ENCODE peak calls at places on chromosomes 13 and 19, in seven cellular contexts. N is putamen; Q is WERI-Rb-1; O is glutamatergic neuron; F is activated T-helper 2 cell treated with anti-CD3 and anti-CD28 coated beads, Interferon-gamma antibody, Interleukin-2, Interleukin-4, amounts not matched to agents 10 μg/mL and 5 μg/mL and 100 μg/mL, durations not matched to agents 14 hours and 24 hours and 36 hours; G is activated T-helper 9 cell treated with anti-CD3 and anti-CD28 coated beads, Interleukin-2, amount 50 U/mL, for 16 hours; U is left colon. Y is an unnamed sample.

GRCh38 chr19:5691205-5691929 is 1.3 kb downstream of the RPL36 start:
- DNase-seq in U (peak), G (peak), N (no peak), F (peak), O (no peak), Q (no peak), Y (peak)

GRCh38 chr13:93298741-93299140 is 72.1 kb downstream of the GPC6 start:
- DNase-seq in O (no peak), G (no peak), Q (no peak), N (no peak), F (no peak), U (no peak), Y (no peak)

GRCh38 chr19:13621413-13621812 is 115.1 kb upstream of the CACNA1A start:
- DNase-seq in Q (no peak), G (peak), F (no peak), O (no peak), U (no peak), N (no peak), Y (peak)

GRCh38 chr13:24985102-24985501 is 110.8 kb upstream of the PABPC3 start:
- DNase-seq in O (no peak), G (no peak), Q (peak), U (no peak), F (no peak), N (no peak), Y (no peak)

GRCh38 chr13:99393791-99394735 is 86.9 kb upstream of the GPR183 start:
- DNase-seq in G (no peak), O (no peak), Q (peak), U (no peak), N (no peak), F (no peak), Y (no peak)

GRCh38 chr13:61029064-61029463 is 386.6 kb downstream of the PCDH20 start:
- DNase-seq in O (peak), U (no peak), G (no peak), N (no peak), F (no peak), Q (peak), Y (peak)

GRCh38 chr13:37068962-37069361 is 9.5 kb upstream of the SUPT20H start:
- DNase-seq in O (no peak), F (no peak), U (no peak), N (no peak), Q (no peak), G (no peak), Y (peak)

GRCh38 chr19:8654591-8655339 is 24.3 kb downstream of the NFILZ start:
- DNase-seq in O (peak), G (peak), Q (peak), U (peak), F (peak), N (no peak), Y (peak)

GRCh38 chr19:56949651-56950050 is 109.1 kb upstream of the PEG3 start:
- DNase-seq in U (no peak), Q (no peak), N (no peak), O (no peak), F (no peak), G (no peak), Y (no peak)

GRCh38 chr19:3783660-3784584 is 2.3 kb downstream of the MATK start:
- DNase-seq in O (peak), Q (peak), U (no peak), G (peak), F (no peak), N (no peak), Y (no peak)

GRCh38 chr13:85313761-85314503 is 485.3 kb downstream of the SLITRK6 start:
- DNase-seq in N (no peak), G (no peak), F (no peak), O (no peak), Q (no peak), U (no peak), Y (peak)

GRCh38 chr19:7908742-7909461 is 5.2 kb downstream of the MAP2K7 start:
- DNase-seq in N (no peak), G (no peak), O (peak), F (no peak), U (no peak), Q (no peak), Y (no peak)

GRCh38 chr13:96091164-96091931 is 1.4 kb downstream of the HS6ST3 start:
- DNase-seq in G (no peak), U (peak), O (peak), F (no peak), Q (peak), N (no peak), Y (no peak)

GRCh38 chr13:110921695-110922094 is 6.8 kb upstream of the ANKRD10 start:
- DNase-seq in Q (no peak), O (no peak), U (no peak), N (no peak), G (no peak), F (no peak), Y (no peak)

GRCh38 chr19:14763497-14764145 is 14.7 kb downstream of the ADGRE2 start:
- DNase-seq in N (no peak), F (no peak), Q (no peak), U (no peak), G (no peak), O (no peak), Y (no peak)

GRCh38 chr19:6126335-6126974 is 9.0 kb upstream of the ACSBG2 start:
- DNase-seq in O (no peak), F (no peak), Q (peak), G (no peak), N (no peak), U (no peak), Y (peak)

GRCh38 chr13:84037937-84038464 is 155.7 kb upstream of the SLITRK1 start:
- DNase-seq in F (no peak), U (no peak), Q (no peak), G (no peak), N (no peak), O (no peak), Y (no peak)

GRCh38 chr19:28299649-28300048 is 913.3 kb downstream of the UQCRFS1 start:
- DNase-seq in N (no peak), O (no peak), U (no peak), G (no peak), F (no peak), Q (no peak), Y (no peak)

GRCh38 chr13:79811170-79811569 is 330.2 kb downstream of the NDFIP2 start:
- DNase-seq in Q (no peak), N (no peak), G (no peak), U (no peak), O (no peak), F (no peak), Y (no peak)

GRCh38 chr13:97946951-97947588 is 6.4 kb upstream of the IPO5 start:
- DNase-seq in F (no peak), Q (no peak), O (no peak), U (no peak), N (no peak), G (no peak), Y (no peak)

GRCh38 chr13:108200781-108201398 is 14.4 kb downstream of the LIG4 start:
- DNase-seq in Q (no peak), O (no peak), F (no peak), G (no peak), N (no peak), U (no peak), Y (no peak)

GRCh38 chr19:57632987-57633831 is at the start of gene ZNF211:
- DNase-seq in O (peak), Q (peak), N (peak), G (peak), U (peak), F (peak), Y (peak)

GRCh38 chr13:76993021-76993420 is 1.1 kb downstream of the CLN5 start:
- DNase-seq in G (no peak), Q (no peak), O (no peak), F (no peak), N (no peak), U (no peak), Y (no peak)

GRCh38 chr13:49235856-49236431 is 11.8 kb upstream of the CDADC1 start:
- DNase-seq in U (no peak), O (no peak), F (no peak), G (no peak), Q (no peak), N (no peak), Y (no peak)

GRCh38 chr13:78940444-78940843 is 281.5 kb upstream of the OBI1 start:
- DNase-seq in G (no peak), O (no peak), Q (no peak), U (no peak), F (no peak), N (no peak), Y (no peak)

GRCh38 chr19:7450243-7451223 is 38.3 kb downstream of the PEX11G start:
- DNase-seq in N (peak), U (no peak), G (no peak), F (no peak), O (no peak), Q (no peak), Y (no peak)

GRCh38 chr19:11382898-11383705 is 1.0 kb downstream of the EPOR start:
- DNase-seq in F (peak), O (peak), U (peak), Q (peak), N (no peak), G (no peak), Y (peak)

GRCh38 chr19:29673451-29674371 is 8.4 kb downstream of the PLEKHF1 start:
- DNase-seq in G (no peak), N (no peak), Q (no peak), U (no peak), F (no peak), O (no peak), Y (no peak)

GRCh38 chr19:30175987-30176386 is 196.2 kb upstream of the ZNF536 start:
- DNase-seq in O (no peak), G (no peak), U (no peak), N (no peak), Q (no peak), F (no peak), Y (no peak)

GRCh38 chr19:30881281-30881680 is 468.0 kb downstream of the TSHZ3 start:
- DNase-seq in O (no peak), F (no peak), U (no peak), Q (no peak), N (no peak), G (no peak), Y (no peak)

GRCh38 chr13:92622905-92623304 is 603.7 kb upstream of the GPC6 start:
- DNase-seq in N (no peak), Q (no peak), O (no peak), G (no peak), U (no peak), F (no peak), Y (no peak)

GRCh38 chr19:46660008-46660517 is 919 bp downstream of the DACT3 start:
- DNase-seq in F (no peak), U (peak), O (peak), G (no peak), N (peak), Q (peak), Y (no peak)

GRCh38 chr13:99256709-99257108 is 1.5 kb downstream of the GPR18 start:
- DNase-seq in U (no peak), Q (no peak), G (no peak), F (no peak), O (no peak), N (no peak), Y (no peak)

GRCh38 chr13:90232291-90232690 is 1115.2 kb upstream of the MIR17HG start:
- DNase-seq in N (no peak), G (no peak), O (no peak), F (no peak), U (no peak), Q (no peak), Y (no peak)

GRCh38 chr13:48858523-48858922 is 117.2 kb upstream of the FNDC3A start:
- DNase-seq in G (no peak), Q (no peak), U (no peak), O (no peak), F (no peak), N (peak), Y (no peak)

GRCh38 chr13:67443901-67444300 is 213.8 kb upstream of the PCDH9 start:
- DNase-seq in O (no peak), N (no peak), F (no peak), Q (no peak), G (no peak), U (no peak), Y (no peak)

GRCh38 chr13:93270769-93271753 is 44.5 kb downstream of the GPC6 start:
- DNase-seq in F (no peak), G (no peak), N (no peak), U (no peak), O (no peak), Q (peak), Y (no peak)

GRCh38 chr13:29551214-29551613 is 44.3 kb downstream of the SLC7A1 start:
- DNase-seq in N (no peak), Q (no peak), F (no peak), U (no peak), G (no peak), O (no peak), Y (no peak)

GRCh38 chr13:48318714-48319457 is 15.3 kb downstream of the RB1 start:
- DNase-seq in Q (no peak), F (no peak), U (peak), N (no peak), O (no peak), G (no peak), Y (no peak)